ENCODE peak calls at places on chromosomes 3 and 15, in eight cellular contexts. C is transverse colon, G is tibial artery, J is psoas muscle, L is heart left ventricle, S is H1, D is PC-3, M is left ventricle myocardium inferior. Z is an unnamed sample. For H3K4me1, the result is how much of the 10 kb centered on the place peaks cover.

GRCh38 chr15:88911766-88912118 is 1.4 kb downstream of the MFGE8 start:
- DNase-seq in C (no peak), G (peak), J (peak), L (peak), S (no peak), D (peak), M (peak), Z (no peak)

GRCh38 chr3:45688194-45688881 is 858 bp upstream of the SACM1L start:
- DNase-seq in C (peak), G (no peak), J (no peak), L (peak), S (peak), D (peak), M (no peak), Z (peak)

GRCh38 chr3:4492240-4493007 is 724 bp upstream of the ITPR1 start:
- DNase-seq in C (peak), G (peak), J (peak), L (peak), S (peak), D (peak), M (peak), Z (peak)

GRCh38 chr15:63122002-63122893 is 587 bp downstream of the LACTB start:
- DNase-seq in C (peak), G (peak), J (peak), L (peak), S (peak), D (peak), M (peak), Z (peak)

GRCh38 chr15:99433026-99433756 is 132.6 kb upstream of the MEF2A start:
- DNase-seq in C (peak), G (peak), J (no peak), L (no peak), S (no peak), D (peak), M (peak), Z (peak)

GRCh38 chr3:129567176-129567705 is 24.3 kb downstream of the H1-8 start:
- DNase-seq in C (no peak), G (no peak), J (no peak), L (peak), S (no peak), D (no peak), M (peak), Z (no peak)

GRCh38 chr3:137304313-137305056 is 346.7 kb downstream of the IL20RB start:
- DNase-seq in C (no peak), G (no peak), J (no peak), L (no peak), S (peak), D (no peak), M (no peak), Z (no peak)

GRCh38 chr3:177345049-177345972 is 148.0 kb upstream of the TBL1XR1 start:
- DNase-seq in C (peak), G (peak), J (peak), L (peak), S (no peak), D (peak), M (peak), Z (peak)

GRCh38 chr3:127044996-127045395 is 62.1 kb downstream of the PLXNA1 start:
- DNase-seq in C (no peak), G (peak), J (peak), L (peak), S (peak), D (peak), M (no peak), Z (peak)

GRCh38 chr3:567488-568173 is 371.1 kb downstream of the CHL1 start:
- DNase-seq in C (no peak), G (no peak), J (no peak), L (no peak), S (no peak), D (no peak), M (no peak), Z (no peak)

GRCh38 chr15:38253448-38253847 is 812 bp downstream of the SPRED1 start:
- DNase-seq in C (peak), G (no peak), J (no peak), L (no peak), S (no peak), D (peak), M (no peak), Z (no peak)

GRCh38 chr3:127452321-127452821 is 138.2 kb downstream of the TPRA1 start:
- DNase-seq in C (no peak), G (peak), J (no peak), L (no peak), S (no peak), D (no peak), M (no peak), Z (no peak)

GRCh38 chr3:22245122-22245521 is 494.1 kb upstream of the ZNF385D start:
- DNase-seq in C (no peak), G (no peak), J (peak), L (peak), S (no peak), D (peak), M (peak), Z (no peak)

GRCh38 chr3:153219147-153219546 is 57.1 kb downstream of the RAP2B start:
- DNase-seq in C (no peak), G (no peak), J (no peak), L (no peak), S (no peak), D (no peak), M (no peak), Z (no peak)

GRCh38 chr15:56491110-56491722 is 26.3 kb upstream of the MNS1 start:
- DNase-seq in C (peak), G (no peak), J (peak), L (peak), S (peak), D (peak), M (peak), Z (no peak)

GRCh38 chr3:194304186-194304917 is 46.8 kb downstream of the CPN2 start:
- DNase-seq in C (no peak), G (peak), J (no peak), L (peak), S (no peak), D (no peak), M (no peak), Z (no peak)

GRCh38 chr3:70360985-70361384 is 48.5 kb upstream of the MDFIC2 start:
- DNase-seq in C (no peak), G (no peak), J (no peak), L (no peak), S (no peak), D (peak), M (no peak), Z (no peak)

GRCh38 chr3:37814547-37814946 is 47.1 kb upstream of the CTDSPL start:
- DNase-seq in C (no peak), G (no peak), J (no peak), L (no peak), S (no peak), D (peak), M (no peak), Z (no peak)

GRCh38 chr3:53829605-53830004 is 16.6 kb downstream of the CHDH start:
- DNase-seq in C (no peak), G (peak), J (no peak), L (no peak), S (no peak), D (no peak), M (no peak), Z (no peak)

GRCh38 chr3:114624676-114625181 is 330.9 kb downstream of the TIGIT start:
- DNase-seq in C (peak), G (peak), J (peak), L (peak), S (no peak), D (peak), M (peak), Z (peak)

GRCh38 chr15:65759441-65759840 is 32.7 kb downstream of the DENND4A start:
- DNase-seq in C (no peak), G (no peak), J (no peak), L (no peak), S (no peak), D (no peak), M (no peak), Z (no peak)

GRCh38 chr3:78091478-78092119 is 1051.7 kb downstream of the ROBO2 start:
- DNase-seq in C (no peak), G (no peak), J (no peak), L (no peak), S (no peak), D (no peak), M (no peak), Z (no peak)

GRCh38 chr3:133384331-133385027 is 15.4 kb upstream of the BFSP2 start:
- DNase-seq in C (peak), G (no peak), J (peak), L (peak), S (peak), D (peak), M (peak), Z (peak)

GRCh38 chr3:67901681-67902080 is 247.3 kb upstream of the SUCLG2 start:
- DNase-seq in C (no peak), G (no peak), J (no peak), L (no peak), S (no peak), D (peak), M (no peak), Z (no peak)

GRCh38 chr3:3160826-3161225 is 18.7 kb downstream of the CRBN start:
- DNase-seq in C (no peak), G (no peak), J (no peak), L (no peak), S (no peak), D (no peak), M (no peak), Z (no peak)

GRCh38 chr3:17025594-17026139 is 140.9 kb downstream of the PLCL2 start:
- DNase-seq in C (no peak), G (no peak), J (no peak), L (no peak), S (no peak), D (no peak), M (no peak), Z (no peak)
- H3K4me1 ChIP-seq in C (under half), G (under half), J (under half), L (under half), S (under half), D (under half), M (half or more), Z (under half)

DNA sequence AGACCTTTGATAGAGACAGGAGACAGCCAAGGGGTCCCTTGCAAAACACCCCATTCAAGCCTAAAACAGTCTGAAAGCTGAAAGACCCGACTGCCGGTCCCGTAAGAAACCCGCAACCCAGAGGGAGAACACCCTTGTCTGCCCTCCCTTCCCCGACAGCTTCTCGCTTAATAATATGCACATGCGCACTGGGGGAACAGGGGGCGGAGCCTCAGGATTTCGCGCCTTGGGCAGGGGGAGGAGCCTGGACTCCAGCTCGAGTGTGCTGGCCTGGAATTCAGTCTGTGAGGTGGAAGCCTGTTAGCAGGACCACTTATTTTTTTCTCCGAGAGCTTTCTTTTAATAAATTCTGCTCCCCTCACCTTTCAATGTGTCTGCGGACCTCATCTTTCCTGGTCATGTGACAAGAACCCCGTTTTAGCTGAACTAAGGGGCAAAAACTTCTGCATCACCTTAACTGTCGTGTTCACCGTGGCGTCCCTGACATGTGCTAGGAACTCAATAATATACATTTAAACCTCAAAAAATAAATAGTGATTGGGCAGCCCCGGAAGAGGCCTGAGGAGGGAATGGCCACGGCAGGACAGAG is 17.0 kb downstream of the TNFAIP8L3 start:
- DNase-seq in C (peak), G (peak), J (peak), L (peak), S (peak), D (no peak), M (peak), Z (peak)
- H3K4me3 ChIP-seq in C (no peak), G (peak), J (peak), L (peak), S (peak), D (no peak), M (peak), Z (no peak)

GRCh38 chr3:146590521-146590920 is 14.6 kb downstream of the PLSCR5 start:
- DNase-seq in C (no peak), G (no peak), J (no peak), L (no peak), S (no peak), D (peak), M (no peak), Z (no peak)

GRCh38 chr3:146585156-146585555 is 20.0 kb downstream of the PLSCR5 start:
- DNase-seq in C (no peak), G (no peak), J (no peak), L (no peak), S (no peak), D (no peak), M (no peak), Z (no peak)

GRCh38 chr3:146593776-146594175 is 11.4 kb downstream of the PLSCR5 start:
- DNase-seq in C (no peak), G (no peak), J (no peak), L (no peak), S (no peak), D (no peak), M (no peak), Z (no peak)

GRCh38 chr3:146594843-146595482 is 10.2 kb downstream of the PLSCR5 start:
- DNase-seq in C (no peak), G (no peak), J (no peak), L (no peak), S (no peak), D (peak), M (no peak), Z (peak)

DNA sequence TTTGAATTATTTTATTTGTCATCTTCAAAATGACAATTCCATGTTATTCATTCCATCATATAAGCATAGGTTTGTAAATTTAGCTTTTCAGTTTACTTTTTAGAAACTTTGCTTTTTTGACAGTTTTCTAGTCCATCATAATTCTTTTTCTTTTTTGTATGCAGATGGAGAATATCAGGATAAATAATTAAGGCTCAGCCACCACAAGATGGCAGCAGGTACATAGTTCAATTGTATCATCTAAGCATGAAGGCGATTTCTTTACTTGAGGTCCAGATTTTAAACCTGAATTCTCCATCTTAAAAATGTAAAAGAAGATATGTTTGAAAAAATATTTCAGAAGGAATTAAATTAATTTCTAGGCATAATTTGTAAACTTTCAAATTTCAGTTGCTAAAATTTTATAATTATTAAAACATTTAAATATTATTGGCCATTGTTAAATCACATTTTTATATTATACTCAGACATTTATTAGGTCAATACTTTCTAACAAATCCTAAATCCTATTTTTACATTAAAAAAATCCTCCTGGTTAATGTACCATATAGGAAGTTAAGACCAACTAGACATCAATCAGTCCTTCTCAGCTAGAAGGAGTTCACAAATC is 15.1 kb downstream of the PLSCR5 start:
- DNase-seq in C (peak), G (no peak), J (no peak), L (no peak), S (no peak), D (peak), M (no peak), Z (peak)
- TF ChIP-seq CTCF in C (peak), G (peak), J (peak), L (peak), S (peak), D (peak), M (peak), Z (peak)

GRCh38 chr3:107034142-107034541 is 343.1 kb upstream of the CCDC54 start:
- DNase-seq in C (no peak), G (no peak), J (no peak), L (no peak), S (no peak), D (no peak), M (no peak), Z (no peak)

GRCh38 chr3:107032111-107032510 is 345.1 kb upstream of the CCDC54 start:
- DNase-seq in C (no peak), G (no peak), J (no peak), L (no peak), S (no peak), D (no peak), M (no peak), Z (no peak)

DNA sequence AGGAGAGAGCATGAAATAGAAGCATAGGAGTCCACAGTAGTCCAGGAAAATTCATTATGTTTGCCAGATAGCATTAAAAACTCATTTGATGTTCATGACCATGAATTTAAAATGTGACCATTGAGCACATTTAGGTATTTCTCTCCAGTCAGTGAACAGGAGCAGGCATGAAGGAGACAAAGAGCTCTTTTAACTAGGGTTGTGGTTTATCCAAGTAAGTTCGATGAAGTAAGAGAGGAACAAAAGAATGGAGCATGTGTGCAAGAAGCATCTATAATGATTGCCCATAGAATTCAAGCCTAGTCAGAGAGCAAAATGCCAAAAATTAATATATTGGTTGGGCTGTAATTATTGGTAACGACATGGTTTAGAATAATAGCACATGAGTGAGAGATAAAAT is 342.1 kb upstream of the CCDC54 start:
- DNase-seq in C (no peak), G (no peak), J (no peak), L (no peak), S (no peak), D (no peak), M (no peak), Z (no peak)
- H3K4me1 ChIP-seq in C (under half), G (under half), J (under half), L (under half), S (under half), D (under half), M (under half), Z (under half)

GRCh38 chr3:50273689-50274065 is 4.7 kb downstream of the SEMA3B start:
- DNase-seq in C (no peak), G (no peak), J (no peak), L (no peak), S (no peak), D (no peak), M (no peak), Z (no peak)

GRCh38 chr3:50275996-50276761 is 2.7 kb upstream of the LSMEM2 start:
- DNase-seq in C (no peak), G (no peak), J (no peak), L (no peak), S (peak), D (no peak), M (no peak), Z (no peak)

GRCh38 chr3:50276762-50277101 is 2.2 kb upstream of the LSMEM2 start:
- DNase-seq in C (no peak), G (no peak), J (no peak), L (no peak), S (no peak), D (no peak), M (no peak), Z (no peak)

GRCh38 chr3:50274371-50275104 is 4.3 kb upstream of the LSMEM2 start:
- DNase-seq in C (peak), G (no peak), J (peak), L (peak), S (peak), D (peak), M (peak), Z (peak)

GRCh38 chr3:50275160-50275995 is 3.5 kb upstream of the LSMEM2 start:
- DNase-seq in C (no peak), G (no peak), J (no peak), L (no peak), S (peak), D (no peak), M (no peak), Z (no peak)
- H3K4me3 ChIP-seq in C (no peak), G (no peak), J (no peak), L (no peak), S (peak), D (no peak), M (no peak), Z (no peak)

GRCh38 chr15:41810651-41811431 is 17.1 kb upstream of the JMJD7 start:
- DNase-seq in C (no peak), G (no peak), J (no peak), L (no peak), S (no peak), D (no peak), M (no peak), Z (no peak)
- TF ChIP-seq CTCF in C (no peak), G (no peak), J (no peak), L (no peak), S (no peak), D (no peak), M (no peak), Z (no peak)

GRCh38 chr3:100517276-100517675 is 24.9 kb downstream of the TMEM45A start:
- DNase-seq in C (no peak), G (no peak), J (no peak), L (no peak), S (no peak), D (no peak), M (no peak), Z (no peak)

GRCh38 chr3:100516232-100516631 is 23.8 kb downstream of the TMEM45A start:
- DNase-seq in C (no peak), G (no peak), J (no peak), L (no peak), S (no peak), D (no peak), M (no peak), Z (no peak)

GRCh38 chr3:100518244-100518643 is 25.8 kb downstream of the TMEM45A start:
- DNase-seq in C (no peak), G (no peak), J (no peak), L (no peak), S (no peak), D (no peak), M (no peak), Z (no peak)

GRCh38 chr3:100518983-100519382 is 26.6 kb downstream of the TMEM45A start:
- DNase-seq in C (no peak), G (no peak), J (no peak), L (no peak), S (no peak), D (no peak), M (no peak), Z (no peak)

GRCh38 chr3:100516843-100517242 is 24.4 kb downstream of the TMEM45A start:
- DNase-seq in C (no peak), G (no peak), J (no peak), L (no peak), S (no peak), D (no peak), M (no peak), Z (no peak)
- H3K4me1 ChIP-seq in C (under half), G (under half), J (under half), L (under half), S (under half), D (under half), M (under half), Z (under half)

DNA sequence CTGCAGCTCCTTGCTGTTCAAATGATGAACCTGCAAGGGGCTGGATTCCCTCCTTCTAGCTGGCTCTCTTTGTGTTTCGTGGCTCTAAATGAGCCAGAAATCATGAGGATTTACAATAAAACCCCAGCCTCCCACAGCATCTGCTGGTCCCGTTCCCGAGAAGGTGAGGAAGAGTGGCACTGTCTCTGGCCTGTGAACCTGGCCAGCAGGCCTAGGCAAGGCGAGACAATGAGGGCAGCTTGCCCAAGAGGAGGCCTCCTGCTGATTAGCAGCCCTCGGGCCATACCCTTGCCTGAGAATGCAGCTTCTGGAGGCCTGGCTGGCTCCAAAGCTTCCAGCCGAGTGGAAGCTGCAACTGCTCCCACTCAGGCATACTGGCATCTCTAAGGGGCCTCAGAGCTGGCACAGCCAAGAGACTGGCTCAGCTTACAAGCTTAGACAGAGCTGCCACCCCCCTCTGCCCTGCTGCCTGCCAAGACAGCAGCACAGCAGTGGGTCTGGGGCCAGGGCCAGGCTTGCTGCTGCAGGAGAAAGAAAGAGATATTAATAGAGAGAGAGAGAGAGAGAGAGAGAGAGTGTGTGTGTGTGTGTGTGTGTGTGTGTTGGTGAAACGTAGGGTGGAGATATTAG is 76.5 kb downstream of the HMG20A start:
- DNase-seq in C (peak), G (peak), J (peak), L (peak), S (peak), D (no peak), M (peak), Z (no peak)
- H3K4me3 ChIP-seq in C (no peak), G (peak), J (peak), L (no peak), S (no peak), D (peak), M (peak), Z (no peak)